ENCODE peak calls at places on chromosomes 7 and 10, in five cellular contexts. H is Caco-2; A is T-helper 2 cell; E is dorsolateral prefrontal cortex; P is stimulated activated naive CD8-positive, alpha-beta T cell treated with anti-CD3 and anti-CD28 coated beads, Interleukin-15, amount 100 ng/mL, for 72 hours. M is an unnamed sample.

GRCh38 chr7:72435366-72435765 is 23.2 kb upstream of the CALN1 start:
- DNase-seq in H (no peak), A (no peak), E (no peak), P (no peak), M (no peak)

GRCh38 chr10:110827410-110827809 is 44.3 kb upstream of the PDCD4 start:
- DNase-seq in H (no peak), A (no peak), E (no peak), P (no peak), M (peak)

GRCh38 chr10:129761166-129761565 is 202.9 kb downstream of the EBF3 start:
- DNase-seq in H (peak), A (no peak), E (no peak), P (peak), M (no peak)

GRCh38 chr10:64733980-64734379 is 1212.8 kb downstream of the REEP3 start:
- DNase-seq in H (peak), A (no peak), E (no peak), P (no peak), M (peak)

GRCh38 chr7:153640586-153640985 is 411.6 kb upstream of the DPP6 start:
- DNase-seq in H (no peak), A (no peak), E (no peak), P (no peak), M (no peak)

GRCh38 chr7:17369686-17370426 is 71.4 kb downstream of the AHR start:
- DNase-seq in H (no peak), A (no peak), E (no peak), P (no peak), M (peak)

GRCh38 chr7:6476596-6477374 is 29.0 kb upstream of the DAGLB start:
- DNase-seq in H (no peak), A (no peak), E (no peak), P (no peak), M (no peak)

GRCh38 chr10:76080406-76080805 is 649.0 kb downstream of the LRMDA start:
- DNase-seq in H (no peak), A (no peak), E (no peak), P (no peak), M (no peak)

GRCh38 chr7:47271749-47272148 is 310.2 kb downstream of the TNS3 start:
- DNase-seq in H (no peak), A (no peak), E (no peak), P (no peak), M (no peak)

GRCh38 chr10:84783909-84784308 is 455.5 kb downstream of the CCSER2 start:
- DNase-seq in H (no peak), A (no peak), E (no peak), P (no peak), M (no peak)

GRCh38 chr10:1416456-1417037 is 320.8 kb downstream of the ADARB2 start:
- DNase-seq in H (no peak), A (no peak), E (no peak), P (no peak), M (no peak)

GRCh38 chr10:97332586-97333350 is 1.8 kb downstream of the FRAT2 start:
- DNase-seq in H (no peak), A (no peak), E (peak), P (no peak), M (peak)

GRCh38 chr7:28409716-28410627 is 2.3 kb upstream of the CREB5 start:
- DNase-seq in H (no peak), A (no peak), E (no peak), P (no peak), M (no peak)

M was measured in RWPE1.